ENCODE peak calls at places on chromosomes 4 and X, in four cellular contexts. C is transverse colon, T is fibroblast of mammary gland, X is endodermal cell. L is an unnamed sample.

GRCh38 chr4:30837131-30837539 is 117.0 kb downstream of the PCDH7 start:
- DNase-seq in X (no peak), C (no peak), T (no peak), L (no peak)

GRCh38 chr4:68369474-68369805 is 19.6 kb upstream of the YTHDC1 start:
- DNase-seq in T (no peak), C (no peak), X (no peak), L (peak; percentile 40)

GRCh38 chr4:77636902-77637301 is 31.3 kb downstream of the CXCL13 start:
- DNase-seq in X (no peak), C (peak; percentile 72), T (peak; percentile 83), L (peak; percentile 94)

GRCh38 chr4:188934320-188934975 is 795.2 kb downstream of the TRIML1 start:
- DNase-seq in X (no peak), C (no peak), T (peak; percentile 89), L (peak; percentile 32)

GRCh38 chrX:40008841-40009461 is 88.8 kb downstream of the BCOR start:
- DNase-seq in C (peak; percentile 29), T (no peak), X (peak; percentile 87), L (no peak)

GRCh38 chr4:20675786-20676185 is 24.5 kb upstream of the PACRGL start:
- DNase-seq in T (no peak), X (no peak), C (no peak), L (no peak)

GRCh38 chr4:159232465-159233106 is 129.7 kb downstream of the RAPGEF2 start:
- DNase-seq in T (no peak), X (no peak), C (no peak), L (no peak)

GRCh38 chr4:5198586-5198985 is 147.3 kb downstream of the STK32B start:
- DNase-seq in X (no peak), C (no peak), T (no peak), L (no peak)

GRCh38 chrX:45191383-45191782 is 9.3 kb downstream of the DIPK2B start:
- DNase-seq in C (no peak), X (no peak), T (no peak), L (no peak)

GRCh38 chr4:74258949-74259348 is 49.3 kb upstream of the EPGN start:
- DNase-seq in T (no peak), C (peak; percentile 44), X (no peak), L (peak; percentile 35)

GRCh38 chrX:41245641-41246040 is 88.3 kb upstream of the DDX3X start:
- DNase-seq in T (no peak), X (no peak), C (no peak), L (no peak)
- H3K4me3 ChIP-seq in T (no peak overlapping the region), X (no peak overlapping the region), C (no peak overlapping the region), L (no peak overlapping the region)

GRCh38 chr4:15109583-15109982 is 107.3 kb downstream of the CPEB2 start:
- DNase-seq in X (no peak), C (no peak), T (no peak), L (no peak)

GRCh38 chr4:15104825-15105224 is 102.5 kb downstream of the CPEB2 start:
- DNase-seq in C (no peak), T (no peak), X (no peak), L (no peak)

GRCh38 chr4:15106417-15106816 is 104.1 kb downstream of the CPEB2 start:
- DNase-seq in C (peak; percentile 14), X (no peak), T (peak; percentile 40), L (no peak)

DNA sequence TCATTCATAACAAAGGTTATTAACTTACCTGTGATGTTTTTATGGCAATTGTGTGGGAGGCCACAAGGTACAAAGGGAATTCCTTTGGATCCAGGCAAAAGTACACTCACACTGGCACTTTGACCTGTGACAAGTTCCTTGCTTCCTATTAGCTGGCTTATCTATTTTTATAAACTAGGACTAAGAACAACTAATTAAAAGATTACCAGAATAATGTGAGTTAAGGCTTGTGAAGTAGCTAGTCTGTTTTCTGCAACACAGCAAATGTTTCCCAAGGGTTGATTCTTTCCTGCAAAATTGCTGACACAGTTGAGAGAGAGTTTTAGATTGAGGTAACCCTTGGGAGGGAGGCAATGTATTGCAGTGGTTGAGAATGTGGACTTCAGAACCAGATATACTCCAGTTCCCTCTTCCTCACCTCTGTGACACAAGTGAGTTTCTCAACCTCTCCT is 107.9 kb downstream of the CPEB2 start:
- DNase-seq in C (peak; percentile 25), X (no peak), T (no peak), L (no peak)
- TF ChIP-seq CTCF in C (no peak), X (no peak), T (no peak), L (no peak)

GRCh38 chr4:167021545-167022155 is 212.6 kb downstream of the SPOCK3 start:
- DNase-seq in T (peak; percentile 67), X (peak; percentile 89), C (peak; percentile 56), L (peak; percentile 78)

GRCh38 chr4:167025651-167026050 is 208.6 kb downstream of the SPOCK3 start:
- DNase-seq in X (no peak), C (no peak), T (no peak), L (no peak)

GRCh38 chr4:167014944-167015343 is 219.3 kb downstream of the SPOCK3 start:
- DNase-seq in C (no peak), X (no peak), T (no peak), L (no peak)

GRCh38 chr4:167023359-167023925 is 210.9 kb downstream of the SPOCK3 start:
- DNase-seq in X (no peak), T (no peak), C (no peak), L (no peak)

GRCh38 chr4:167020410-167020809 is 213.9 kb downstream of the SPOCK3 start:
- DNase-seq in T (no peak), X (peak; percentile 71), C (no peak), L (no peak)
- H3K4me3 ChIP-seq in T (no peak overlapping the region), X (no peak overlapping the region), C (no peak overlapping the region), L (no peak overlapping the region)

GRCh38 chr4:122221322-122221721 is 69.2 kb downstream of the BLTP1 start:
- DNase-seq in T (no peak), C (no peak), X (no peak), L (no peak)

GRCh38 chr4:122229857-122230256 is 77.7 kb downstream of the BLTP1 start:
- DNase-seq in T (no peak), X (no peak), C (no peak), L (no peak)

GRCh38 chr4:122227202-122227601 is 75.1 kb downstream of the BLTP1 start:
- DNase-seq in C (no peak), T (no peak), X (no peak), L (no peak)

GRCh38 chr4:122219356-122219755 is 67.2 kb downstream of the BLTP1 start:
- DNase-seq in X (no peak), T (no peak), C (no peak), L (no peak)

GRCh38 chr4:122224348-122224747 is 72.2 kb downstream of the BLTP1 start:
- DNase-seq in X (peak; percentile 52), T (peak; percentile 13), C (no peak), L (peak; percentile 21)
- TF ChIP-seq CTCF in X (no peak), T (peak; percentile 31), C (no peak), L (peak; percentile 30)

GRCh38 chr4:26076000-26076587 is 162.1 kb downstream of the SMIM20 start:
- DNase-seq in T (peak; percentile 85), X (no peak), C (no peak), L (peak; percentile 35)
- H3K4me3 ChIP-seq in T (no peak overlapping the region), X (no peak overlapping the region), C (no peak overlapping the region), L (no peak overlapping the region)

DNA sequence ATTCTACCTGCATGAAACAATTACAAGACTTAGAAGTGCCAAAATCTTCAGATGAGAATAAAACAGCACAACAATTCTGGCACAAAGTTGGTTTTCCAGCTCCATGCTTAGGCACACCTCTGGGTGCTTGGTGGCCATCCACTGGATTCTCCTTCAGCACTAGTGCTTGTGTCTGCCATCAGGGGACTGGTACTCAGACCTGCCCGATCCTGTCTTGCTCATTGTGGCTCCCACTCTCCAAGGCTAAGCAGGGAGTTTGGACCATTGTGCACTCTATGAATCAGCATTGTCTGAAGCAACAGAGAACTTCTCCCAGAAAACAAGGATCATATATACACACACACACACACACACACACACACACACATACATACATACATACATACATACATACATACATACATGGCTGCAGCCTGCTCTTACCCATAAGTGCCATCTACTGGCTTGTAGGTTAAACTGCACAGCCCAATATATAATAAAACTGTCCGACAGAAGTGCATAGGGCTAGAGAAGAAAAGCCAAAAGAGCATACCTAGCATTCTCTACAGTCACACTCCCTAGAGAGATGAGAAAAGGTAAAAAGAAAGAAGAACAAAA is 345.3 kb upstream of the LCORL start:
- DNase-seq in X (peak; percentile 49), C (no peak), T (peak; percentile 42), L (peak; percentile 19)
- TF ChIP-seq CTCF in X (peak; percentile 74), C (peak; percentile 29), T (peak; percentile 42), L (peak; percentile 46)

GRCh38 chr4:93829531-93830089 is 1.1 kb downstream of the ATOH1 start:
- DNase-seq in T (no peak), X (peak; percentile 75), C (no peak), L (no peak)
- H3K4me3 ChIP-seq in T (no peak overlapping the region), X (peak overlapping the region; percentile 73), C (peak overlapping the region; percentile 25), L (no peak overlapping the region)

DNA sequence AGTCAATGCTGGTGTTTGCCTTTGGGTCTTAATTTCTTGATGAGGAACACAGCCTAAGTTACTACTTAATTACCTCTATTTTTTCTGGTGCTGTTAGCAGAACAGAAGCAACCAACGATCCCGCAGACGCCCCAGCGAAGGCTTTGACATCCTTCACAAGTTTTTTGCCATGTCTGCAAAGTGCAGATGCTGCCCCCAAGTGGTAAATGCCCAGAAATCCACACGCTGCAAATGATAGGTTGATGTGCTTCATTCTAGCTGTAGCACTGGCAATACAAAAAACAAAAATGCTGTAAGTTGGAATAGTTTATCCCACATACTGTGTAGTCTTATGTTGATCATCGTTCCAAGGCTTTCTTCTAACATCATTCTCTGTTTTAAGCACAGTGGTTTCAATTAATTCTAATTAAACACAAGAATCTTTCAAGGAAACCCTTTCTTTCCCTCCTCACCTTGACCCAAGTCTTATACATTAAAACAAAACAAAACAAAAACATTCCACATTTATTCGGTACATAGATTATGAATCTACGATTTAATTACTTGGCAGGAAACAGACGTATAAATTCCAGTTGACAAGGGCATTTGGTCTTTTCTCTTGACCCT is 1.2 kb downstream of the PNPLA4 start:
- DNase-seq in T (peak; percentile 74), X (peak; percentile 83), C (peak; percentile 64), L (peak; percentile 73)
- TF ChIP-seq CTCF in T (peak; percentile 91), X (peak; percentile 93), C (peak; percentile 62), L (peak; percentile 88)

GRCh38 chr4:92091335-92091734 is 212.4 kb upstream of the GRID2 start:
- DNase-seq in C (no peak), T (no peak), X (peak; percentile 80), L (no peak)
- H3K4me3 ChIP-seq in C (no peak overlapping the region), T (no peak overlapping the region), X (no peak overlapping the region), L (no peak overlapping the region)

DNA sequence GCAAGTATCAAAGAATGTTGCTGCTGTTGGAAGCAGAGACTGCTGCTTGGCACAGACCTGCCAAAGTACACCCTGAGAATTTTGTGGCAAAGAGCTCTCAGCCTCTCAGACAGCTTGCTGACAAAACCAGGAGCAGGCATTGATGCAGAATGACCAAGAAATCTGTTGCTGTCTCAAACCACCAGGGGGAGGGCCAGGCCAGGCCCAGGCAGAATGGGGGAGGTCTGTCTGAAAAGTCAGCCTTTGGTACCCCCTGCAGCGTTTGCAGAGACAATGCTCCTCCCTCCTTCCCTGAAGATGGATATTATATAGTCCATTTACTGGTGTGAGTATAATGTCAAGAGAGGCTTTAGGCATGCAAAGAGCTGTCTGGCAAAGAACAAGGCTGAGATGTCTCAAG is 52.9 kb upstream of the TRPC5OS start:
- DNase-seq in T (no peak), X (peak; percentile 94), C (no peak), L (no peak)
- TF ChIP-seq CTCF in T (peak; percentile 30), X (peak; percentile 97), C (no peak), L (peak; percentile 6)

L was measured in astrocyte of the spinal cord.